ENCODE peak calls at places on chromosome 6, in seven cellular contexts. K is neuronal stem cell, M is IMR-90, O is mesendoderm, T is H9, Q is mesenchymal stem cell, J is trophoblast cell. X is an unnamed sample.

GRCh38 chr6:46419576-46420002 is 71.7 kb downstream of the RCAN2 start:
- DNase-seq in K (peak; percentile 47), M (peak; percentile 67), O (peak; percentile 68), T (peak; percentile 31), Q (peak; percentile 70), J (peak; percentile 81), X (peak; percentile 52)

GRCh38 chr6:89768324-89768723 is 51.3 kb downstream of the MDN1 start:
- DNase-seq in K (no peak), M (no peak), O (no peak), T (no peak), Q (no peak), J (no peak), X (no peak)

GRCh38 chr6:20921533-20921932 is 387.3 kb downstream of the CDKAL1 start:
- DNase-seq in K (no peak), M (peak; percentile 61), O (no peak), T (no peak), Q (no peak), J (no peak), X (no peak)

GRCh38 chr6:72580281-72580940 is 41.5 kb upstream of the KCNQ5 start:
- DNase-seq in K (no peak), M (peak; percentile 88), O (peak; percentile 77), T (peak; percentile 33), Q (peak; percentile 79), J (peak; percentile 87), X (no peak)

GRCh38 chr6:116352515-116353471 is 18.0 kb upstream of the DSE start:
- DNase-seq in K (no peak), M (peak; percentile 63), O (no peak), T (no peak), Q (peak; percentile 72), J (peak; percentile 18), X (no peak)

GRCh38 chr6:136382676-136383075 is 93.0 kb upstream of the BCLAF1 start:
- DNase-seq in K (no peak), M (no peak), O (no peak), T (no peak), Q (no peak), J (no peak), X (no peak)

GRCh38 chr6:97947841-97948240 is 664.8 kb upstream of the MMS22L start:
- DNase-seq in K (no peak), M (peak; percentile 10), O (peak; percentile 41), T (no peak), Q (peak; percentile 14), J (peak; percentile 41), X (no peak)

GRCh38 chr6:38725414-38726183 is 10.5 kb downstream of the DNAH8 start:
- DNase-seq in K (no peak), M (no peak), O (no peak), T (no peak), Q (peak; percentile 50), J (no peak), X (no peak)

GRCh38 chr6:42337985-42338572 is 113.6 kb downstream of the TRERF1 start:
- DNase-seq in K (no peak), M (no peak), O (no peak), T (no peak), Q (no peak), J (no peak), X (no peak)

GRCh38 chr6:129923520-129923919 is 62.4 kb upstream of the TMEM244 start:
- DNase-seq in K (no peak), M (peak; percentile 81), O (no peak), T (no peak), Q (peak; percentile 74), J (no peak), X (no peak)

GRCh38 chr6:106974337-106974998 is at the start of gene CD24:
- DNase-seq in K (peak; percentile 70), M (no peak), O (peak; percentile 73), T (peak; percentile 76), Q (peak; percentile 15), J (peak; percentile 52), X (no peak)

GRCh38 chr6:1312444-1313363 is 806 bp downstream of the FOXQ1 start:
- DNase-seq in K (no peak), M (no peak), O (peak; percentile 70), T (peak; percentile 67), Q (no peak), J (peak; percentile 24), X (no peak)

GRCh38 chr6:79608334-79609224 is 22.6 kb upstream of the SH3BGRL2 start:
- DNase-seq in K (no peak), M (no peak), O (no peak), T (no peak), Q (no peak), J (no peak), X (no peak)

GRCh38 chr6:108200631-108201030 is 34.8 kb downstream of the NR2E1 start:
- DNase-seq in K (no peak), M (peak; percentile 44), O (no peak), T (no peak), Q (peak; percentile 8), J (peak; percentile 18), X (no peak)

DNA sequence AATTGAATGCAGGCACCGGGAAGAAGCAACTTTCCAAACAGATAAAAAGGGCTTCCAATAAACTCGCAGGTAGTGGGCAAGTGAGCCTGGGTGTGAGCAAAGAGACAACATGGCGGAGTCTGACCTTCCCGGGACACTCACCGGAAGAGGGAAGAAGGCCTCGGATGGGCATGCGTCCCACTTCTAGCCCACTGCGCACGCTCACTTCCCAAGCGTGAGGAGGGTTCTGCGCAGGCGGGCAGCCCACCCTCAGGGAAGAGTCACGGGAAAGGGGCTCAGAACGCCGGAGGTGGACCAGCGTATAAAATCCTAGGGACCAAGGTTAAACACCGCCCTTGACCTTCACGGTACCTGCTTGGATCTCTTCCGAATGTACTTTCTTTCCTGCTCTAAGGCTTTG is 95.5 kb upstream of the AFDN start:
- DNase-seq in K (no peak), M (no peak), O (no peak), T (no peak), Q (no peak), J (no peak), X (no peak)
- H3K23ac ChIP-seq in K (no peak overlapping the region), M (no peak overlapping the region), O (no peak overlapping the region), T (no peak overlapping the region), Q (no peak overlapping the region), J (no peak overlapping the region), X (no peak overlapping the region)

GRCh38 chr6:51336185-51336584 is 517.5 kb downstream of the TFAP2B start:
- DNase-seq in K (no peak), M (no peak), O (no peak), T (no peak), Q (no peak), J (no peak), X (no peak)
- H3K23ac ChIP-seq in K (no peak overlapping the region), M (no peak overlapping the region), O (no peak overlapping the region), T (no peak overlapping the region), Q (no peak overlapping the region), J (no peak overlapping the region), X (no peak overlapping the region)

DNA sequence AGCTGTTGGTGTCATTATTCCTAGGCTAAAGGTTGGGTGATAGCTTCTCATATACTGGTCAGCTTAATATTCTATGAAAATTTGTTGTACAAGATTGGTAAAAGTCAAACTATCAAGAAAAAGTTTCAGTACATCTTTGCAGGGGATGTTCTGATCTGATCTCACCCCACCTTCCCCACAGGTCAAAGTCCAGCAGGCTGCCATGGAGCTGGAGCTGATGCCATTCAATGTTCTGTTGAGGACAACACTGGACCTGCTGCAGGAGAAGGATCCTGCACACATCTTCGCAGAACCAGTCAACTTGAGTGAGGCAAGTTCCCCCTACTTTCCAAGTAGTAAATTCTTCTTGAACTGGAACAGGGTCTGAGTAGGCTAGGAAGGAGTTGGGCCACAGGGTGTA is 13.1 kb downstream of the BRPF3 start:
- DNase-seq in K (no peak), M (no peak), O (no peak), T (no peak), Q (no peak), J (no peak), X (no peak)
- H3K23ac ChIP-seq in K (no peak overlapping the region), M (no peak overlapping the region), O (no peak overlapping the region), T (no peak overlapping the region), Q (no peak overlapping the region), J (no peak overlapping the region), X (no peak overlapping the region)

DNA sequence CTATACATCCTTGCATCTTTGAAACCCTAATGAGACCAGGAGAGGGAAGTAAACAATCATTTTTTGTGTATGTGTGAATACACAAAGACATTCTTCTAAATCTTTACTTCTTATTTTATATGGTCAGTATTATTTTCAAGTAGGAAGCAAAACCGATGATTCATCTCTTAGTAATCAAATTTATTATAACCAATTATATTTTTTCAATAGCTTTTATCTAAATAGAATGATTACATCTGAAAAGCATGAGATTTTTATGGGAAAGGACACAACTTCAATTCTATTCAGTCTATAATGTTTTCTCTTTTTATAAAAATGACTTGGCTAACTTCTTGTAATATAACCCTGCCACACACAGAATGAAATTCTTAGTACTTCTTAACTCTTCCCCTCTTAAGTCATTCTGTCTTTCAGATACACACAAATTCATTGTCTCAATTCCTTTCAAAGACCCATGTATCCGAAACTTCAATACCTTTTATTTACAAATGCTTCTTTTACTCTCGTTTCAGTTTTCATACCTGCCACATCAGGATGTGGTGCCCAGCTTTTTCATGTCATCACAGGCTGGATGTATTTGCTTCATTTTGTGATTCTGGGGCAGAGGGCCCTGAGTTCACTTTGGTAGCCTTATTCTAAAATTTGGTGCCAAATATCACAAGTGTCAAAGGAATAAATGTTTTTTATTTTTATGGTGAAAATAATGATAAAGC is 227.0 kb downstream of the PHF3 start:
- DNase-seq in K (no peak), M (peak; percentile 48), O (no peak), T (no peak), Q (no peak), J (no peak), X (no peak)
- H3K23ac ChIP-seq in K (no peak overlapping the region), M (no peak overlapping the region), O (no peak overlapping the region), T (no peak overlapping the region), Q (no peak overlapping the region), J (no peak overlapping the region), X (no peak overlapping the region)

GRCh38 chr6:134949927-134950326 is at the start of gene ALDH8A1:
- DNase-seq in K (no peak), M (no peak), O (peak; percentile 35), T (no peak), Q (no peak), J (no peak), X (no peak)

GRCh38 chr6:134950482-134950881 is 581 bp upstream of the ALDH8A1 start:
- DNase-seq in K (no peak), M (no peak), O (no peak), T (no peak), Q (no peak), J (no peak), X (no peak)

GRCh38 chr6:134948708-134949107 is 1.2 kb downstream of the ALDH8A1 start:
- DNase-seq in K (no peak), M (no peak), O (no peak), T (no peak), Q (no peak), J (no peak), X (no peak)

GRCh38 chr6:134954272-134954990 is 4.5 kb upstream of the ALDH8A1 start:
- DNase-seq in K (no peak), M (no peak), O (peak; percentile 16), T (no peak), Q (no peak), J (peak; percentile 19), X (no peak)

DNA sequence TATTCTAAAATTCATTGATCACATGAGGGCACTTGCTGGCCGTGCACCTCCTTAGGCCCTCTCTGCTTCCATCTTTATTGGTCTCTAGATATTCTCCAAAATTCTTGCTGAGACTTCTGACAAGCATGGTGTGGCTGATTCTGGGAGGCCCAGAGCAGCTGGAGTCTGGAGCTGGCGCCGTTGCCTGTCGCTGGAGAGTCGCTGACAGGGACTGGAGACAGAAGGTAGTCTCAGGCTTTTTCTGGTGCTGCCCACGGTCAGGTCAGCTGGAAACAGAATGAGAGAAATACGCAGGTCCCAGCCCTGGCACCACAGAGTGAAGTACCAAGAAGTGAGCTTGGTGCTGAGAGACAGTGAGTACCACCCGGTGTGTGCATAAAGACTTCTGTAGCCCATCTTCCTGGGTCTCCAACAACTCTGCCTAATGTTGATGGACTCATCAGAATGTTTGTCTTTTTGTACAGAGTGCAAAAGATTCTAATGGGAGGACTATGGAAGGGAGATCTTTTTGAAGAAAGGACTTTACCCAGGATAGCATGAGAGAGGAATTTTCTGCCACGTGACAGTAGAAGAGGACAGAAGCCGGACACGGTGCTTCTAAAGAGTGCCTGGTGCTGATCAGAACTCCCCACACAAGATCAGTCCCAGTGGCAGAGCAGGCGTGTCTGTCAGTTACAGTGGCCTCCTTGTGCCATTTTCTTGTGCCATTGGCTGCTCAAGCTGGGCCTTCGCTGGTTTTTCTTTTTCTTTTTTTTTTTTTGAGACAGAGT is 1.8 kb upstream of the ALDH8A1 start:
- DNase-seq in K (no peak), M (no peak), O (no peak), T (no peak), Q (no peak), J (no peak), X (no peak)
- H3K23ac ChIP-seq in K (no peak overlapping the region), M (no peak overlapping the region), O (no peak overlapping the region), T (no peak overlapping the region), Q (no peak overlapping the region), J (no peak overlapping the region), X (no peak overlapping the region)

X was measured in H1.